ENCODE peak calls at places on chromosomes 1 and 21, in four cellular contexts. H is transverse colon; Y is effector memory CD4-positive, alpha-beta T cell; B is breast epithelium. V is an unnamed sample.

GRCh38 chr1:208149776-208150514 is 94.2 kb downstream of the PLXNA2 start:
- DNase-seq in H (peak; percentile 79), Y (no peak), B (no peak), V (peak; percentile 46)

GRCh38 chr1:155321577-155322497 is 1.1 kb downstream of the RUSC1 start:
- DNase-seq in H (no peak), Y (no peak), B (no peak), V (peak; percentile 65)

GRCh38 chr1:167983797-167984196 is 46.9 kb upstream of the MPC2 start:
- DNase-seq in H (no peak), Y (no peak), B (no peak), V (no peak)

GRCh38 chr1:41640141-41640751 is 155.8 kb upstream of the EDN2 start:
- DNase-seq in H (no peak), Y (no peak), B (no peak), V (no peak)

GRCh38 chr21:39016740-39017315 is 166.4 kb downstream of the PSMG1 start:
- DNase-seq in H (peak; percentile 35), Y (no peak), B (no peak), V (no peak)

GRCh38 chr1:88302843-88303486 is 381.1 kb upstream of the PKN2 start:
- DNase-seq in H (no peak), Y (no peak), B (no peak), V (no peak)

GRCh38 chr1:106889054-106889453 is 167.4 kb upstream of the PRMT6 start:
- DNase-seq in H (no peak), Y (no peak), B (no peak), V (peak; percentile 11)

GRCh38 chr1:176110203-176110602 is 96.9 kb downstream of the COP1 start:
- DNase-seq in H (no peak), Y (no peak), B (no peak), V (no peak)

GRCh38 chr1:12456979-12457378 is 161.0 kb downstream of the DHRS3 start:
- DNase-seq in H (no peak), Y (no peak), B (no peak), V (no peak)

GRCh38 chr1:201933840-201934430 is 12.4 kb downstream of the LMOD1 start:
- DNase-seq in H (no peak), Y (no peak), B (no peak), V (no peak)

GRCh38 chr1:19445417-19446342 is 39.7 kb downstream of the CAPZB start:
- DNase-seq in H (no peak), Y (no peak), B (no peak), V (peak; percentile 65)

GRCh38 chr1:74822851-74823443 is 90.0 kb downstream of the TYW3 start:
- DNase-seq in H (no peak), Y (no peak), B (no peak), V (no peak)

GRCh38 chr1:244971524-244972216 is 107.3 kb upstream of the HNRNPU start:
- DNase-seq in H (no peak), Y (no peak), B (no peak), V (no peak)

GRCh38 chr1:188719735-188720134 is 1757.9 kb downstream of the BRINP3 start:
- DNase-seq in H (no peak), Y (no peak), B (no peak), V (no peak)

GRCh38 chr1:225511828-225512381 is 84.1 kb upstream of the LBR start:
- DNase-seq in H (no peak), Y (no peak), B (no peak), V (no peak)

GRCh38 chr1:47656719-47657685 is 219.2 kb downstream of the FOXD2 start:
- DNase-seq in H (no peak), Y (no peak), B (peak; percentile 13), V (no peak)

GRCh38 chr21:15210235-15210678 is 145.5 kb upstream of the NRIP1 start:
- DNase-seq in H (peak; percentile 39), Y (no peak), B (peak; percentile 22), V (no peak)

GRCh38 chr1:106924360-106924759 is 132.1 kb upstream of the PRMT6 start:
- DNase-seq in H (no peak), Y (no peak), B (no peak), V (peak; percentile 7)

GRCh38 chr1:160460214-160460642 is 59.9 kb downstream of the VANGL2 start:
- DNase-seq in H (no peak), Y (no peak), B (no peak), V (no peak)

GRCh38 chr1:160459687-160460086 is 59.3 kb downstream of the VANGL2 start:
- DNase-seq in H (no peak), Y (no peak), B (no peak), V (no peak)

GRCh38 chr1:160459056-160459455 is 58.7 kb downstream of the VANGL2 start:
- DNase-seq in H (no peak), Y (no peak), B (no peak), V (no peak)

GRCh38 chr1:160465123-160465522 is 57.9 kb downstream of the SLAMF6 start:
- DNase-seq in H (no peak), Y (no peak), B (no peak), V (no peak)

DNA sequence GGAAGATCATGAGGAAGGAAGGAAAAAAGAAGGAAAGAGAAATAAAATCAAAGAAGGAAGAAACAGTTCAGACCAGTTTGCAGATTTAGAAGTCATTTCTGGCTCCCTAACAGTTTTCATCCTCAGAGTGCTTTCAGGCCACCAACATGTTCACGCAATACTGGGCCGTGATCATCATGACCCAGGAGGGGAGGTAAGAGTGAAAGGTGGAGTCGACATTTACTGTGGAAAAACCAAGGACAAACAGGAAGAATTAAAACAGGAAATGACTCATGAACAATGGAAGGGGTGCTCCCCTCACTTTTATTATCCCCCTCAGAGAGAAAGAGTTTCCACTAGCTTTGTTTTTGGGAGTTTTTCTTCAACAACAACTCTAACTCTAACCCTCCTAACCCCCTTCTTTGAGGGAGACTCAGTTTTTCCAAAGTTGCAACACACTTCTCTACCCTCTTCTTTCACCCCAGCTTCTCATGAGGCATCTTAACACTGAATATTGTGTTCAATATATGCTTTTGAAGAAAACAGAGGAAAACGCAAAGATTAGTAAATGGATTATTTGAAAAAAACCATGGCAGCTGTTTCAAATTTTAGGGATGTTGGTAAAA is 60.4 kb downstream of the VANGL2 start:
- DNase-seq in H (no peak), Y (no peak), B (no peak), V (no peak)
- H3K4me3 ChIP-seq in H (no peak overlapping the region), Y (peak overlapping the region; percentile 30), B (no peak overlapping the region), V (no peak overlapping the region)

GRCh38 chr1:112508242-112509004 is at the start of gene WNT2B:
- DNase-seq in H (peak; percentile 49), Y (peak; percentile 37), B (no peak), V (peak; percentile 86)

GRCh38 chr1:112505878-112506277 is 2.9 kb upstream of the WNT2B start:
- DNase-seq in H (no peak), Y (no peak), B (no peak), V (no peak)

GRCh38 chr1:112507896-112508241 is 896 bp upstream of the WNT2B start:
- DNase-seq in H (peak; percentile 32), Y (no peak), B (no peak), V (peak; percentile 93)

GRCh38 chr1:112506731-112507130 is 2.0 kb upstream of the WNT2B start:
- DNase-seq in H (no peak), Y (no peak), B (no peak), V (no peak)

DNA sequence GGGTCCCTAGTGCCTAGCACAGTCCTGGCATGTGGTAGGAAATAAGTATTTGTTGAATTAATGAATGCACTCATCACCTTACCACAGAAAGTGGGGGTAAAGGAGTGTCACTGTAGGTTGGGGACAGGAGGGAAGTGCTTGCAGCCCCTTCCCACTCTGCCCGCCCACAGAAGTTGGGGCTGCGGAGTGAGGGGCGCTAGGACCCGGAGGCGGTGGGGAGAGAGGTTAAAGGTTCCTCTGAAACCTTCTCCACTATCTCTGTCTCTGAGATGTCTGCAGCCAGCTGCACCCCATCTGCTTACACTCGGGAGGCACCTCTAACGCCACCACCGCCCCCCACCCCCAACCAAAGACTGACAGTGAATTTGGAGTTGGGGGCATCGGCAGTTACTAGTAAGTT is 1.4 kb upstream of the WNT2B start:
- DNase-seq in H (no peak), Y (no peak), B (no peak), V (peak; percentile 60)
- H3K27me3 ChIP-seq in H (peaks cover 47% of the 10 kb centered on the region), Y (peaks cover 3% of the 10 kb centered on the region), B (no peaks in the 10 kb centered on the region), V (peaks cover 94% of the 10 kb centered on the region)

DNA sequence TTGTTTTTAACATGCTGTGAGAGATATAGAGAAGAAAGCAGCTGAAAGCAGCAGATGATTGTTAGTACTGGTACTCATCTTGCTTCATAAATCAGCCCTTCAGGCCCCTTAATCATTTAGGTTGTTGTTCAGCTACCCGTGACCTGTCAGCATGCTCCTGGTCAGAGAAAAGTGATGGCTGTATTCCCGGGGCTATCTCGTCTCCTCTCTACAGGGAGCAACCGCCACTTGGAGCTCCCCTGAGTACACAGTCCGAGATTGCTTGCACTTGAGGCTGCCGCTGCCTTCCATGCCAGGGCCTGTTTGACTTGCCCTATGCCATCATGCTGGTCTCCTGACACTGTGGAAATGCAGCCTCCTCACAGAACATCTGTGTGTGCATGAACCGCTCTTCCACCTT is 97.6 kb downstream of the SPATA46 start:
- DNase-seq in H (no peak), Y (no peak), B (no peak), V (no peak)
- H3K36me3 ChIP-seq in H (no peaks in the 10 kb centered on the region), Y (no peaks in the 10 kb centered on the region), B (no peaks in the 10 kb centered on the region), V (no peaks in the 10 kb centered on the region)

GRCh38 chr1:32274646-32275340 is 17.1 kb upstream of the HDAC1 start:
- DNase-seq in H (no peak), Y (no peak), B (no peak), V (peak; percentile 79)

GRCh38 chr1:32272557-32273388 is 19.1 kb upstream of the HDAC1 start:
- DNase-seq in H (no peak), Y (no peak), B (no peak), V (no peak)

GRCh38 chr1:32276328-32276727 is 15.6 kb upstream of the HDAC1 start:
- DNase-seq in H (no peak), Y (no peak), B (no peak), V (peak; percentile 36)

GRCh38 chr1:32273389-32274208 is 18.3 kb upstream of the HDAC1 start:
- DNase-seq in H (peak; percentile 51), Y (peak; percentile 81), B (no peak), V (peak; percentile 89)

GRCh38 chr1:32275424-32275823 is 16.5 kb upstream of the HDAC1 start:
- DNase-seq in H (peak; percentile 29), Y (no peak), B (no peak), V (peak; percentile 69)
- H3K4me3 ChIP-seq in H (no peak overlapping the region), Y (no peak overlapping the region), B (peak overlapping the region; percentile 9), V (peak overlapping the region; percentile 42)

DNA sequence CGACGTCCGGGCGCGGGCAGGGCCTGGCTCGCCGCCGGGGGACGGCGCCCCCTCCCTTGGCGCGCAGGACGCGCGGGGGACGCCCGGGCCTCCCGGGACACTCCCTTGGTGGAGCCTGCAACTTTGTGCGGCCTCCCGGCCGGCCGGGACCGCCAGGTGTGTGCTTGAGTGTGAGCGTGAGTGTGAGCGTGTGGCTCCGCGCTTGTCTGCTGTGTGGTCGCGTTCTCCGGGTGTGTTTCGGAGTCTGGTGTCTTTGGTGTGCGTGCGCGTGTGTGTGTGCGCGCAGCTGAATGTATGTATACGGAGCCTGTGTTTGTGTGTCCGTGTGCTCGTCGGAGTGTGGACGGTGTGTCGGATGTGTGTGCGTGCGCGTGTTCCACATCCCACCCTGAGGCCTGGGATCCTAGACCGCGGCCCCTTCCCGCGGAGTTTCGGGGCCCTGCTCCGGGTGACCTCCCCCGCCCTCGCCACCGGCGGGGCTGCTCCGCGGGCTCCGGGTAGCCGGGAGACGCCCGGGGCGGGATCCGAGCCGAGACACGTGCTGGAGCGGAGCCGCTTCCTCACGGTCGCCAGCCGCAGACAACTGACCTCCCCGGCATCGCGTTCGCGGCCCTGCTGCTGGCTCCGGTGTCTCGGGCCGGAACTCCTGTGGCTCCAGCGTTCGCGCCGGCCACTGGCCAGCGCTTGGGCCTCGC is 1.7 kb downstream of the PTPRU start:
- DNase-seq in H (peak; percentile 30), Y (no peak), B (peak; percentile 40), V (peak; percentile 88)
- H3K27me3 ChIP-seq in H (peaks cover 42% of the 10 kb centered on the region), Y (peaks cover 17% of the 10 kb centered on the region), B (no peaks in the 10 kb centered on the region), V (peaks cover 40% of the 10 kb centered on the region)

V was measured in H7.